ENCODE peak calls at places on chromosomes 13 and 19, in ten cellular contexts. V is heart left ventricle; A is activated T-helper 9 cell treated with anti-CD3 and anti-CD28 coated beads, Interleukin-2, amount 50 U/mL, for 16 hours; K is NCI-H2029; C is HFF-Myc; U is cardiac fibroblast; X is NCI-H1436; W is naive thymus-derived CD8-positive, alpha-beta T cell; F is bronchial epithelial cell; S is left cardiac atrium. T is an unnamed sample.
A peak's percentile ranks its signal among the peaks of the same experiment; 100 is the strongest.

GRCh38 chr19:46579286-46579944 is 21.7 kb upstream of the CALM3 start:
- DNase-seq in A (peak; percentile 26), K (no peak), W (peak; percentile 40), X (no peak), U (peak; percentile 23), F (no peak), S (no peak), C (no peak), V (no peak), T (no peak)

GRCh38 chr19:39599116-39599515 is 3.2 kb upstream of the LGALS13 start:
- DNase-seq in W (no peak), S (no peak), U (peak; percentile 50), C (peak; percentile 9), X (no peak), A (no peak), V (no peak), K (no peak), F (peak; percentile 15), T (no peak)

GRCh38 chr19:3375221-3376088 is 9.1 kb downstream of the NFIC start:
- DNase-seq in K (no peak), C (no peak), U (peak; percentile 59), F (no peak), A (no peak), X (no peak), S (peak; percentile 94), W (no peak), V (peak; percentile 95), T (no peak)

GRCh38 chr13:59103004-59103768 is 1060.5 kb downstream of the DIAPH3 start:
- DNase-seq in S (no peak), U (peak; percentile 83), A (no peak), F (no peak), W (no peak), X (no peak), V (no peak), K (no peak), C (no peak), T (no peak)

GRCh38 chr19:46386151-46386550 is 27.2 kb downstream of the CCDC8 start:
- DNase-seq in F (no peak), A (no peak), K (no peak), V (no peak), W (no peak), S (no peak), X (no peak), C (no peak), U (no peak), T (no peak)

GRCh38 chr19:39936020-39936419 is 1.6 kb upstream of the FCGBP start:
- DNase-seq in K (no peak), W (no peak), A (no peak), U (no peak), C (no peak), S (no peak), F (no peak), X (no peak), V (no peak), T (no peak)

GRCh38 chr13:114131581-114132418 is 623 bp downstream of the RASA3 start:
- DNase-seq in X (no peak), A (no peak), F (no peak), U (peak; percentile 50), W (peak; percentile 52), V (peak; percentile 39), K (no peak), S (no peak), C (no peak), T (no peak)

GRCh38 chr13:39676315-39676876 is 20.9 kb downstream of the COG6 start:
- DNase-seq in C (no peak), U (peak; percentile 82), A (no peak), S (no peak), K (peak; percentile 2), F (peak; percentile 58), V (no peak), W (peak; percentile 4), X (peak; percentile 0), T (peak; percentile 20)

GRCh38 chr13:24216176-24216575 is 55.7 kb downstream of the SPATA13 start:
- DNase-seq in C (no peak), K (no peak), S (no peak), F (peak; percentile 78), V (no peak), X (no peak), U (no peak), W (no peak), A (no peak), T (no peak)

GRCh38 chr13:80341771-80342271 is 895 bp upstream of the SPRY2 start:
- DNase-seq in F (peak; percentile 21), K (no peak), X (peak; percentile 42), A (no peak), W (no peak), C (no peak), U (peak; percentile 66), S (peak; percentile 52), V (peak; percentile 69), T (no peak)

GRCh38 chr19:870963-871401 is 11.5 kb downstream of the CFD start:
- DNase-seq in F (no peak), X (no peak), K (peak; percentile 93), W (no peak), A (no peak), C (no peak), S (peak; percentile 74), U (no peak), V (peak; percentile 88), T (no peak)

GRCh38 chr13:34926513-34926912 is 15.6 kb upstream of the NBEA start:
- DNase-seq in V (no peak), A (no peak), F (peak; percentile 59), K (no peak), S (no peak), U (peak; percentile 63), C (no peak), W (no peak), X (no peak), T (no peak)

GRCh38 chr13:71454509-71454908 is 412.5 kb downstream of the DACH1 start:
- DNase-seq in K (no peak), X (no peak), A (no peak), V (no peak), S (no peak), F (no peak), C (no peak), W (no peak), U (no peak), T (no peak)

GRCh38 chr19:16461630-16462051 is 10.1 kb downstream of the EPS15L1 start:
- DNase-seq in W (no peak), S (peak; percentile 70), F (no peak), C (no peak), U (no peak), V (peak; percentile 90), X (no peak), K (no peak), A (no peak), T (no peak)

GRCh38 chr19:19405919-19406877 is 723 bp downstream of the GATAD2A start:
- DNase-seq in U (peak; percentile 64), A (peak; percentile 43), K (no peak), S (peak; percentile 68), V (peak; percentile 64), F (no peak), W (no peak), C (no peak), X (no peak), T (no peak)

GRCh38 chr13:23714672-23715071 is 144.5 kb downstream of the TNFRSF19 start:
- DNase-seq in X (no peak), K (no peak), A (no peak), F (no peak), S (no peak), C (no peak), V (no peak), U (no peak), W (no peak), T (no peak)

GRCh38 chr13:64505511-64505910 is 2724.6 kb downstream of the PCDH9 start:
- DNase-seq in X (no peak), F (peak; percentile 75), K (no peak), S (no peak), V (no peak), A (no peak), C (no peak), U (peak; percentile 84), W (no peak), T (no peak)

T was measured in KG1.